ENCODE peak calls at places on chromosomes 3 and 15, in eight cellular contexts. S, Q, Y, E, B, X, I and F are unnamed samples.

GRCh38 chr3:139251529-139251928 is 92.3 kb upstream of the MRPS22 start:
- DNase-seq in S (no peak), Q (no peak), Y (no peak), E (no peak), B (no peak), X (no peak), I (no peak), F (no peak)

GRCh38 chr15:85579011-85579701 is 198.8 kb downstream of the AKAP13 start:
- DNase-seq in S (no peak), Q (peak; percentile 21), Y (no peak), E (peak; percentile 8), B (no peak), X (no peak), I (peak; percentile 69), F (no peak)

GRCh38 chr15:45291822-45292582 is 40.0 kb downstream of the SLC28A2 start:
- DNase-seq in S (no peak), Q (no peak), Y (no peak), E (no peak), B (no peak), X (no peak), I (no peak), F (no peak)

GRCh38 chr3:39132096-39133092 is 21.0 kb downstream of the CSRNP1 start:
- DNase-seq in S (no peak), Q (no peak), Y (no peak), E (peak; percentile 71), B (no peak), X (no peak), I (no peak), F (no peak)

GRCh38 chr3:171156455-171157005 is 130.0 kb upstream of the SLC2A2 start:
- DNase-seq in S (no peak), Q (no peak), Y (no peak), E (peak; percentile 89), B (no peak), X (no peak), I (no peak), F (no peak)

GRCh38 chr15:67925182-67925581 is 85.3 kb upstream of the RNU6-1 start:
- DNase-seq in S (no peak), Q (no peak), Y (no peak), E (no peak), B (no peak), X (no peak), I (no peak), F (no peak)

GRCh38 chr3:193594946-193595689 is 2.1 kb downstream of the OPA1 start:
- DNase-seq in S (no peak), Q (no peak), Y (no peak), E (peak; percentile 35), B (no peak), X (peak; percentile 31), I (no peak), F (no peak)

GRCh38 chr15:39591141-39591895 is 10.4 kb downstream of the THBS1 start:
- DNase-seq in S (no peak), Q (no peak), Y (no peak), E (peak; percentile 1), B (peak; percentile 76), X (peak; percentile 27), I (no peak), F (no peak)

GRCh38 chr3:33385423-33385822 is 54.8 kb downstream of the UBP1 start:
- DNase-seq in S (no peak), Q (no peak), Y (no peak), E (no peak), B (no peak), X (no peak), I (no peak), F (no peak)

GRCh38 chr3:12670365-12670764 is 6.4 kb upstream of the RAF1 start:
- DNase-seq in S (no peak), Q (no peak), Y (no peak), E (no peak), B (no peak), X (no peak), I (no peak), F (no peak)

GRCh38 chr3:12675115-12675810 is 11.3 kb upstream of the RAF1 start:
- DNase-seq in S (no peak), Q (no peak), Y (no peak), E (no peak), B (no peak), X (no peak), I (no peak), F (no peak)

GRCh38 chr3:12670789-12671450 is 7.0 kb upstream of the RAF1 start:
- DNase-seq in S (no peak), Q (no peak), Y (no peak), E (no peak), B (no peak), X (no peak), I (no peak), F (no peak)
- TF ChIP-seq CTCF in S (no peak), Q (no peak), Y (no peak), E (no peak), B (no peak), X (no peak), I (no peak), F (no peak)

GRCh38 chr3:53513556-53514190 is 19.3 kb downstream of the CACNA1D start:
- DNase-seq in S (no peak), Q (no peak), Y (no peak), E (peak; percentile 70), B (no peak), X (peak; percentile 4), I (no peak), F (no peak)
- TF ChIP-seq CTCF in S (no peak), Q (no peak), Y (no peak), E (peak; percentile 72), B (no peak), X (no peak), I (peak; percentile 23), F (peak; percentile 14)

DNA sequence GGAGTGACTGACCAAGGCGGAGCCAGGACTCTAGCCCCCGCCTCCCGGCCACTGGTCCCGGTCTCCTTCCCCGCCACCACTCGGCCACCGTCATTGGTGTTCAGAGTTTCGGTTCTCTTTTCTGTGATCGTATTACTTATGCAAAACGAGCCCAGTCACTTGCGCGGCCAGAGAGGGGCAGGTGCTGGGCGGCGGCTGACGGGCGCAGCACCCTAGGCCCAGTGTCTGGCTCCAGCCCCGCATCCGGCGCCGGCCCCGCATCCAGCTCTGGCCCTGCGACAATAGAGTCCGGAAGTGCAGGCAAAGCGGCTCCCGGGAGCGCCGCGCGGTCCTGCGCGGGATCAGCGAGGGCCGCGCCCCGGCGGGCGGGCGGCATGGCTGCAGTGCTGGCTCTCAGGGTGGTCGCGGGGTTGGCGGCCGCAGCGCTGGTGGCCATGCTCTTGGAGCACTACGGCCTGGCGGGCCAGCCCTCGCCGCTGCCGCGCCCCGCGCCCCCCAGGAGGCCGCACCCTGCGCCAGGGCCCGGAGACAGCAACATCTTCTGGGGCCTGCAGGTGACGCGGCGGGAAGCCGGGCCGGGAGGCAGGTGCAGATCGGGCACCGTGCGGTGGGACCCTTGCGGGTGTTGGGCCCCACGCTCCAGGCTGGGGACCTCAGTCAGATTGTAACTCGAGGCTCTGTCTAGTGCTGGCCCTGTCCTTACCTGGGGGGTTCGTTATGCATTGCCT is at the start of gene TMEM62:
- DNase-seq in S (peak; percentile 66), Q (peak; percentile 47), Y (peak; percentile 52), E (peak; percentile 86), B (peak; percentile 1), X (peak; percentile 47), I (peak; percentile 82), F (peak; percentile 69)
- TF ChIP-seq CTCF in S (no peak), Q (no peak), Y (no peak), E (no peak), B (no peak), X (no peak), I (no peak), F (peak; percentile 2)

GRCh38 chr15:57213783-57214366 is 162.4 kb upstream of the CGNL1 start:
- DNase-seq in S (no peak), Q (no peak), Y (no peak), E (peak; percentile 55), B (no peak), X (peak; percentile 75), I (peak; percentile 40), F (no peak)
- TF ChIP-seq CTCF in S (no peak), Q (no peak), Y (no peak), E (peak; percentile 66), B (peak; percentile 50), X (peak; percentile 50), I (peak; percentile 57), F (peak; percentile 37)

GRCh38 chr15:101329309-101329863 is 34.3 kb upstream of the SNRPA1 start:
- DNase-seq in S (no peak), Q (no peak), Y (no peak), E (no peak), B (no peak), X (no peak), I (no peak), F (no peak)

GRCh38 chr15:101329867-101330380 is 34.9 kb upstream of the SNRPA1 start:
- DNase-seq in S (no peak), Q (no peak), Y (no peak), E (no peak), B (no peak), X (no peak), I (no peak), F (no peak)

GRCh38 chr15:101327147-101327740 is 32.2 kb upstream of the SNRPA1 start:
- DNase-seq in S (no peak), Q (no peak), Y (no peak), E (no peak), B (no peak), X (no peak), I (peak; percentile 4), F (no peak)

GRCh38 chr15:101328001-101328400 is 33.0 kb upstream of the SNRPA1 start:
- DNase-seq in S (no peak), Q (no peak), Y (no peak), E (no peak), B (no peak), X (no peak), I (no peak), F (no peak)

GRCh38 chr15:101332061-101332467 is 37.0 kb upstream of the SNRPA1 start:
- DNase-seq in S (no peak), Q (no peak), Y (no peak), E (no peak), B (no peak), X (no peak), I (no peak), F (no peak)
- TF ChIP-seq CTCF in S (no peak), Q (no peak), Y (no peak), E (no peak), B (no peak), X (no peak), I (no peak), F (no peak)

DNA sequence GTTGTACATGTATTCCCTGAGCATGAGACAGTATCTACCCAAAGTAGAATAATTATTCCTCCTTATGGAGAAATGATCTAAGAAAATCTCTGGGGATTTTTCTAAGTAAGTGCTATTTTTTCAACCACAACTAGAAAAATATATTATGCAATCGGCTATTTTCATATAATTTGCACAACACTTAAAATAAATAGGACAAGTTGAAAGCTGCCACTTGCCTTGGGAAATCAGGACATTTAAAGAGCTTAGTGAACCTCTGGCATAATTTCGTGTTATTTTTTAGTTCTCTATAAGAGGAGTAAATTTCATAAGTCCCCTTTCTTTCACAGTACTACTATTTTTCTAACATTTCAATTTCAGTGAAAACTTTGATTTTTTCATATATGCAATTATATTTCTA is 672.1 kb downstream of the OTOL1 start:
- DNase-seq in S (no peak), Q (no peak), Y (no peak), E (no peak), B (no peak), X (no peak), I (no peak), F (no peak)
- TF ChIP-seq CTCF in S (no peak), Q (no peak), Y (no peak), E (no peak), B (no peak), X (no peak), I (no peak), F (no peak)